ENCODE peak calls at places on chromosomes 16 and 17, in eight cellular contexts. One of them, this sample, is unnamed.

GRCh38 chr17:36529121-36529520 is 5.5 kb downstream of the MYO19 start:
- DNase-seq in CD4-positive, CD25-positive, alpha-beta regulatory T cell: no peak
- DNase-seq in LNCaP clone FGC: no peak
- DNase-seq in pancreas: no peak
- DNase-seq in cardiac muscle cell: no peak
- DNase-seq in dorsolateral prefrontal cortex: no peak
- DNase-seq in gastrocnemius medialis: no peak
- DNase-seq in CD8-positive, alpha-beta T cell: no peak
- DNase-seq in this sample: no peak

GRCh38 chr16:80006175-80006895 is 405.8 kb upstream of the MAF start:
- DNase-seq in CD4-positive, CD25-positive, alpha-beta regulatory T cell: no peak
- DNase-seq in LNCaP clone FGC: no peak
- DNase-seq in pancreas: no peak
- DNase-seq in cardiac muscle cell: no peak
- DNase-seq in dorsolateral prefrontal cortex: no peak
- DNase-seq in gastrocnemius medialis: no peak
- DNase-seq in CD8-positive, alpha-beta T cell: no peak
- DNase-seq in this sample: no peak

GRCh38 chr16:47475786-47476185 is 14.7 kb downstream of the PHKB start:
- DNase-seq in CD4-positive, CD25-positive, alpha-beta regulatory T cell: no peak
- DNase-seq in LNCaP clone FGC: no peak
- DNase-seq in pancreas: no peak
- DNase-seq in cardiac muscle cell: no peak
- DNase-seq in dorsolateral prefrontal cortex: no peak
- DNase-seq in gastrocnemius medialis: peak; percentile 47
- DNase-seq in CD8-positive, alpha-beta T cell: no peak
- DNase-seq in this sample: no peak

GRCh38 chr16:49513040-49513439 is 139.4 kb downstream of the C16orf78 start:
- DNase-seq in CD4-positive, CD25-positive, alpha-beta regulatory T cell: no peak
- DNase-seq in LNCaP clone FGC: no peak
- DNase-seq in pancreas: no peak
- DNase-seq in cardiac muscle cell: no peak
- DNase-seq in dorsolateral prefrontal cortex: no peak
- DNase-seq in gastrocnemius medialis: peak; percentile 47
- DNase-seq in CD8-positive, alpha-beta T cell: no peak
- DNase-seq in this sample: peak; percentile 66

GRCh38 chr16:88368994-88369393 is 13.8 kb upstream of the ZNF469 start:
- DNase-seq in CD4-positive, CD25-positive, alpha-beta regulatory T cell: no peak
- DNase-seq in LNCaP clone FGC: no peak
- DNase-seq in pancreas: no peak
- DNase-seq in cardiac muscle cell: no peak
- DNase-seq in dorsolateral prefrontal cortex: peak; percentile 5
- DNase-seq in gastrocnemius medialis: no peak
- DNase-seq in CD8-positive, alpha-beta T cell: no peak
- DNase-seq in this sample: no peak

GRCh38 chr17:82647593-82648164 is 565 bp downstream of the WDR45B start:
- DNase-seq in CD4-positive, CD25-positive, alpha-beta regulatory T cell: peak; percentile 39
- DNase-seq in LNCaP clone FGC: no peak
- DNase-seq in pancreas: peak; percentile 61
- DNase-seq in cardiac muscle cell: peak; percentile 35
- DNase-seq in dorsolateral prefrontal cortex: no peak
- DNase-seq in gastrocnemius medialis: no peak
- DNase-seq in CD8-positive, alpha-beta T cell: peak; percentile 11
- DNase-seq in this sample: peak; percentile 34

GRCh38 chr17:1203111-1203966 is 23.6 kb upstream of the ABR start:
- DNase-seq in CD4-positive, CD25-positive, alpha-beta regulatory T cell: peak; percentile 26
- DNase-seq in LNCaP clone FGC: no peak
- DNase-seq in pancreas: peak; percentile 57
- DNase-seq in cardiac muscle cell: peak; percentile 68
- DNase-seq in dorsolateral prefrontal cortex: no peak
- DNase-seq in gastrocnemius medialis: peak; percentile 39
- DNase-seq in CD8-positive, alpha-beta T cell: peak; percentile 34
- DNase-seq in this sample: peak; percentile 91

GRCh38 chr17:36749493-36749892 is 148.1 kb downstream of the MRM1 start:
- DNase-seq in CD4-positive, CD25-positive, alpha-beta regulatory T cell: no peak
- DNase-seq in LNCaP clone FGC: no peak
- DNase-seq in pancreas: no peak
- DNase-seq in cardiac muscle cell: no peak
- DNase-seq in dorsolateral prefrontal cortex: no peak
- DNase-seq in gastrocnemius medialis: no peak
- DNase-seq in CD8-positive, alpha-beta T cell: no peak
- DNase-seq in this sample: no peak

GRCh38 chr17:69412336-69412735 is 2.2 kb upstream of the MAP2K6 start:
- DNase-seq in CD4-positive, CD25-positive, alpha-beta regulatory T cell: no peak
- DNase-seq in LNCaP clone FGC: no peak
- DNase-seq in pancreas: no peak
- DNase-seq in cardiac muscle cell: no peak
- DNase-seq in dorsolateral prefrontal cortex: no peak
- DNase-seq in gastrocnemius medialis: no peak
- DNase-seq in CD8-positive, alpha-beta T cell: no peak
- DNase-seq in this sample: no peak

GRCh38 chr17:40727447-40728231 is 24.1 kb upstream of the KRT24 start:
- DNase-seq in CD4-positive, CD25-positive, alpha-beta regulatory T cell: no peak
- DNase-seq in LNCaP clone FGC: no peak
- DNase-seq in pancreas: no peak
- DNase-seq in cardiac muscle cell: no peak
- DNase-seq in dorsolateral prefrontal cortex: no peak
- DNase-seq in gastrocnemius medialis: no peak
- DNase-seq in CD8-positive, alpha-beta T cell: no peak
- DNase-seq in this sample: no peak

GRCh38 chr17:4706121-4706520 is 2.2 kb upstream of the PELP1 start:
- DNase-seq in CD4-positive, CD25-positive, alpha-beta regulatory T cell: no peak
- DNase-seq in LNCaP clone FGC: no peak
- DNase-seq in pancreas: no peak
- DNase-seq in cardiac muscle cell: no peak
- DNase-seq in dorsolateral prefrontal cortex: no peak
- DNase-seq in gastrocnemius medialis: no peak
- DNase-seq in CD8-positive, alpha-beta T cell: no peak
- DNase-seq in this sample: peak; percentile 47

GRCh38 chr17:41298458-41299135 is 4.1 kb downstream of the KRTAP29-1 start:
- DNase-seq in CD4-positive, CD25-positive, alpha-beta regulatory T cell: no peak
- DNase-seq in LNCaP clone FGC: no peak
- DNase-seq in pancreas: no peak
- DNase-seq in cardiac muscle cell: no peak
- DNase-seq in dorsolateral prefrontal cortex: no peak
- DNase-seq in gastrocnemius medialis: no peak
- DNase-seq in CD8-positive, alpha-beta T cell: no peak
- DNase-seq in this sample: peak; percentile 15

GRCh38 chr17:79960788-79961522 is 74.7 kb downstream of the TBC1D16 start:
- DNase-seq in CD4-positive, CD25-positive, alpha-beta regulatory T cell: no peak
- DNase-seq in LNCaP clone FGC: no peak
- DNase-seq in pancreas: no peak
- DNase-seq in cardiac muscle cell: no peak
- DNase-seq in dorsolateral prefrontal cortex: no peak
- DNase-seq in gastrocnemius medialis: no peak
- DNase-seq in CD8-positive, alpha-beta T cell: no peak
- DNase-seq in this sample: no peak

GRCh38 chr17:49967621-49968379 is 1.2 kb upstream of the DLX4 start:
- DNase-seq in CD4-positive, CD25-positive, alpha-beta regulatory T cell: no peak
- DNase-seq in LNCaP clone FGC: no peak
- DNase-seq in pancreas: no peak
- DNase-seq in cardiac muscle cell: no peak
- DNase-seq in dorsolateral prefrontal cortex: no peak
- DNase-seq in gastrocnemius medialis: no peak
- DNase-seq in CD8-positive, alpha-beta T cell: no peak
- DNase-seq in this sample: no peak

GRCh38 chr17:49969134-49969759 is at the start of gene DLX4:
- DNase-seq in CD4-positive, CD25-positive, alpha-beta regulatory T cell: no peak
- DNase-seq in LNCaP clone FGC: no peak
- DNase-seq in pancreas: no peak
- DNase-seq in cardiac muscle cell: no peak
- DNase-seq in dorsolateral prefrontal cortex: no peak
- DNase-seq in gastrocnemius medialis: no peak
- DNase-seq in CD8-positive, alpha-beta T cell: no peak
- DNase-seq in this sample: peak; percentile 65

GRCh38 chr17:49967205-49967604 is 1.8 kb upstream of the DLX4 start:
- DNase-seq in CD4-positive, CD25-positive, alpha-beta regulatory T cell: no peak
- DNase-seq in LNCaP clone FGC: no peak
- DNase-seq in pancreas: no peak
- DNase-seq in cardiac muscle cell: no peak
- DNase-seq in dorsolateral prefrontal cortex: no peak
- DNase-seq in gastrocnemius medialis: no peak
- DNase-seq in CD8-positive, alpha-beta T cell: no peak
- DNase-seq in this sample: no peak

GRCh38 chr17:49969794-49970389 is 902 bp downstream of the DLX4 start:
- DNase-seq in CD4-positive, CD25-positive, alpha-beta regulatory T cell: no peak
- DNase-seq in LNCaP clone FGC: no peak
- DNase-seq in pancreas: no peak
- DNase-seq in cardiac muscle cell: no peak
- DNase-seq in dorsolateral prefrontal cortex: no peak
- DNase-seq in gastrocnemius medialis: no peak
- DNase-seq in CD8-positive, alpha-beta T cell: no peak
- DNase-seq in this sample: no peak

DNA sequence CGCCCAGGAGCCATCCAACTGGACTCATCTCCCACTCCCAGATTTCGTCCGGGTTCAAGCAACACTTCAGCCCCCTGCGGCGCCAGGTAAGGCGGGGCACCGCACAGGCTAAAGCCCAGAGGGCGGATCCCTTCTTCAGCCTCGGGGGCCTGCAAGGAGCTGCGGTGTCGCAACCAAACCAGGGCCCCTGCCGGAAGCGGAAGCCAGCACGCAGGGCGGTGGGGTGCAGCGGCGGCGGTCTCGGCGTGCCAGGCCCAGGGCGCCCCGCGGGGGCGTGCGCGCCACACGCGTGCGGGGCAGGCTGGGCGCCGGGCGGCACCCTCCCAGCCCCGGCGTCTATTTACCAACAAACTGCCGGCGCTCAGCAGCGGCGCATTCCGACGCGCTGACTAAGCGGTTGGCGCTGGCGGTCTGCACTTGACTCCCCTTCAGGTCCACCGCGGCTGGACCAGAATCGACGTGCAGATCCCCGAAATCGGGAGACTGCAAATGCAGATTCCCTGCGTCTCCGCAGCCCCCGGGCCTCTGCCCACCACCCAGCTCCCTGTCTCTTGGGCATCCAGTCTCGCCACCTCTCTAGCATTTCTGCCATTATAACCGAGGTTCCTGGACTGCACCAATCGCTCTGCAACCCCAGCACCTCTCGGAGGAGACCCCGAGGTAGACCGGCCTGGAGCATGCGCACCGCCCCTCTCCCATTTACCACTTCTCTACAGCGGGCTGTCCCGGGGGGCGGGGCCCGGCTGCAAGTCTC is 433 bp upstream of the DLX4 start:
- DNase-seq in CD4-positive, CD25-positive, alpha-beta regulatory T cell: peak; percentile 71
- DNase-seq in LNCaP clone FGC: no peak
- DNase-seq in pancreas: peak; percentile 57
- DNase-seq in cardiac muscle cell: peak; percentile 83
- DNase-seq in dorsolateral prefrontal cortex: no peak
- DNase-seq in gastrocnemius medialis: peak; percentile 23
- DNase-seq in CD8-positive, alpha-beta T cell: peak; percentile 64
- DNase-seq in this sample: peak; percentile 98
- H3K4me3 ChIP-seq in CD4-positive, CD25-positive, alpha-beta regulatory T cell: peak overlapping the region; percentile 64
- H3K4me3 ChIP-seq in LNCaP clone FGC: no peak overlapping the region
- H3K4me3 ChIP-seq in pancreas: peak overlapping the region; percentile 24
- H3K4me3 ChIP-seq in cardiac muscle cell: peak overlapping the region; percentile 34
- H3K4me3 ChIP-seq in dorsolateral prefrontal cortex: peak overlapping the region; percentile 27
- H3K4me3 ChIP-seq in gastrocnemius medialis: peak overlapping the region; percentile 24
- H3K4me3 ChIP-seq in CD8-positive, alpha-beta T cell: peak overlapping the region; percentile 76
- H3K4me3 ChIP-seq in this sample: peak overlapping the region; percentile 65

DNA sequence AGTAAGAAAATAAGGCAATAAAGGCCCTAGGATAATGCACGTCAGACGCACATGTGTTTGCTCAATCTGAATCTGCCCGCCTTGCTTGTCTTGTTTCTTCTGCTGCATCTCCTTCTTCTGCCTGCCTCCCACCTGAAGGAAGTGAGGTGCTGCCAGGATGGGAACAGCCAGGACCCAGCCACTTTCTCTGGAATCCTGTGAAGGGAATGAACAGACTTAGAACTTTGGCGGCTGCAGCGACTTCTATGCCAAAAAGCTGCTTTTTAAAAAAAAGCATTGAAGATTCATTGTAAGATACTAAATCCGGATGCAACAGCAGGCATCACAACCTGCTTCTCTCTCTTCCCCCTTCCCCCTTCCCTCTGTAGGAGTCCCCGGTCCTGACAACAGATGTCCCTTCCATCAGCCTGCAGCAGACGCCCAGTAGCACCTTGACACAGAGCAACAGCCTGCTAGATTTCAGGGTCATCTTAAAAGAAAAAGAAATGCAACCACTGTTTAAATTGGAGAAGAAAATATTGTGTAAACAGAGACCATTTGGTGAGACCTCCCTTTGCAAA is 176.4 kb downstream of the HS3ST4 start:
- DNase-seq in CD4-positive, CD25-positive, alpha-beta regulatory T cell: no peak
- DNase-seq in LNCaP clone FGC: no peak
- DNase-seq in pancreas: no peak
- DNase-seq in cardiac muscle cell: no peak
- DNase-seq in dorsolateral prefrontal cortex: peak; percentile 54
- DNase-seq in gastrocnemius medialis: no peak
- DNase-seq in CD8-positive, alpha-beta T cell: no peak
- DNase-seq in this sample: no peak
- H3K4me3 ChIP-seq in CD4-positive, CD25-positive, alpha-beta regulatory T cell: no peak overlapping the region
- H3K4me3 ChIP-seq in LNCaP clone FGC: no peak overlapping the region
- H3K4me3 ChIP-seq in pancreas: no peak overlapping the region
- H3K4me3 ChIP-seq in cardiac muscle cell: no peak overlapping the region
- H3K4me3 ChIP-seq in dorsolateral prefrontal cortex: no peak overlapping the region
- H3K4me3 ChIP-seq in gastrocnemius medialis: no peak overlapping the region
- H3K4me3 ChIP-seq in CD8-positive, alpha-beta T cell: no peak overlapping the region
- H3K4me3 ChIP-seq in this sample: no peak overlapping the region

GRCh38 chr17:76140661-76141211 is 309 bp downstream of the FOXJ1 start:
- DNase-seq in CD4-positive, CD25-positive, alpha-beta regulatory T cell: no peak
- DNase-seq in LNCaP clone FGC: no peak
- DNase-seq in pancreas: no peak
- DNase-seq in cardiac muscle cell: no peak
- DNase-seq in dorsolateral prefrontal cortex: no peak
- DNase-seq in gastrocnemius medialis: no peak
- DNase-seq in CD8-positive, alpha-beta T cell: no peak
- DNase-seq in this sample: peak; percentile 14
- H3K4me3 ChIP-seq in CD4-positive, CD25-positive, alpha-beta regulatory T cell: peak overlapping the region; percentile 40
- H3K4me3 ChIP-seq in LNCaP clone FGC: peak overlapping the region; percentile 50
- H3K4me3 ChIP-seq in pancreas: peak overlapping the region; percentile 4
- H3K4me3 ChIP-seq in cardiac muscle cell: peak overlapping the region; percentile 35
- H3K4me3 ChIP-seq in dorsolateral prefrontal cortex: peak overlapping the region; percentile 62
- H3K4me3 ChIP-seq in gastrocnemius medialis: peak overlapping the region; percentile 50
- H3K4me3 ChIP-seq in CD8-positive, alpha-beta T cell: peak overlapping the region; percentile 67
- H3K4me3 ChIP-seq in this sample: peak overlapping the region; percentile 85

GRCh38 chr17:30378191-30378796 is 433 bp upstream of the CPD start:
- DNase-seq in CD4-positive, CD25-positive, alpha-beta regulatory T cell: no peak
- DNase-seq in LNCaP clone FGC: no peak
- DNase-seq in pancreas: peak; percentile 33
- DNase-seq in cardiac muscle cell: peak; percentile 24
- DNase-seq in dorsolateral prefrontal cortex: no peak
- DNase-seq in gastrocnemius medialis: peak; percentile 18
- DNase-seq in CD8-positive, alpha-beta T cell: peak; percentile 45
- DNase-seq in this sample: peak; percentile 37

GRCh38 chr17:30375661-30376060 is 3.1 kb upstream of the CPD start:
- DNase-seq in CD4-positive, CD25-positive, alpha-beta regulatory T cell: no peak
- DNase-seq in LNCaP clone FGC: no peak
- DNase-seq in pancreas: no peak
- DNase-seq in cardiac muscle cell: no peak
- DNase-seq in dorsolateral prefrontal cortex: no peak
- DNase-seq in gastrocnemius medialis: no peak
- DNase-seq in CD8-positive, alpha-beta T cell: no peak
- DNase-seq in this sample: no peak

GRCh38 chr17:30378797-30379302 is at the start of gene CPD:
- DNase-seq in CD4-positive, CD25-positive, alpha-beta regulatory T cell: peak; percentile 96
- DNase-seq in LNCaP clone FGC: peak; percentile 80
- DNase-seq in pancreas: peak; percentile 98
- DNase-seq in cardiac muscle cell: peak; percentile 97
- DNase-seq in dorsolateral prefrontal cortex: peak; percentile 98
- DNase-seq in gastrocnemius medialis: peak; percentile 96
- DNase-seq in CD8-positive, alpha-beta T cell: peak; percentile 98
- DNase-seq in this sample: peak; percentile 97

GRCh38 chr17:30376621-30377452 is 1.9 kb upstream of the CPD start:
- DNase-seq in CD4-positive, CD25-positive, alpha-beta regulatory T cell: no peak
- DNase-seq in LNCaP clone FGC: peak; percentile 63
- DNase-seq in pancreas: no peak
- DNase-seq in cardiac muscle cell: peak; percentile 34
- DNase-seq in dorsolateral prefrontal cortex: no peak
- DNase-seq in gastrocnemius medialis: no peak
- DNase-seq in CD8-positive, alpha-beta T cell: no peak
- DNase-seq in this sample: no peak

GRCh38 chr17:30377574-30377973 is 1.2 kb upstream of the CPD start:
- DNase-seq in CD4-positive, CD25-positive, alpha-beta regulatory T cell: no peak
- DNase-seq in LNCaP clone FGC: no peak
- DNase-seq in pancreas: no peak
- DNase-seq in cardiac muscle cell: no peak
- DNase-seq in dorsolateral prefrontal cortex: no peak
- DNase-seq in gastrocnemius medialis: no peak
- DNase-seq in CD8-positive, alpha-beta T cell: no peak
- DNase-seq in this sample: no peak
- H3K4me3 ChIP-seq in CD4-positive, CD25-positive, alpha-beta regulatory T cell: peak overlapping the region; percentile 95
- H3K4me3 ChIP-seq in LNCaP clone FGC: no peak overlapping the region
- H3K4me3 ChIP-seq in pancreas: no peak overlapping the region
- H3K4me3 ChIP-seq in cardiac muscle cell: no peak overlapping the region
- H3K4me3 ChIP-seq in dorsolateral prefrontal cortex: peak overlapping the region; percentile 93
- H3K4me3 ChIP-seq in gastrocnemius medialis: no peak overlapping the region
- H3K4me3 ChIP-seq in CD8-positive, alpha-beta T cell: peak overlapping the region; percentile 51
- H3K4me3 ChIP-seq in this sample: peak overlapping the region; percentile 61